ENCODE peak calls at places on chromosomes 7 and 10, in six cellular contexts. T, V, X, H, R and K are unnamed samples.

GRCh38 chr7:50783304-50783703 is 608 bp upstream of the GRB10 start:
- DNase-seq in T (no peak), V (no peak), X (no peak), H (no peak), R (no peak), K (no peak)

GRCh38 chr10:100806356-100806645 is 60.9 kb downstream of the PAX2 start:
- DNase-seq in T (no peak), V (no peak), X (no peak), H (no peak), R (no peak), K (no peak)

GRCh38 chr7:76515999-76516443 is 5.7 kb downstream of the UPK3B start:
- DNase-seq in T (peak), V (no peak), X (no peak), H (peak), R (peak), K (no peak)

GRCh38 chr7:84697506-84697905 is 489.4 kb downstream of the SEMA3D start:
- DNase-seq in T (no peak), V (no peak), X (no peak), H (no peak), R (no peak), K (no peak)

GRCh38 chr10:22740180-22740579 is 25.8 kb upstream of the PIP4K2A start:
- DNase-seq in T (no peak), V (no peak), X (no peak), H (no peak), R (peak), K (no peak)

GRCh38 chr10:17984056-17984455 is 32.3 kb downstream of the SLC39A12 start:
- DNase-seq in T (no peak), V (no peak), X (peak), H (no peak), R (no peak), K (peak)

GRCh38 chr7:42720871-42721835 is 190.7 kb downstream of the C7orf25 start:
- DNase-seq in T (no peak), V (no peak), X (no peak), H (no peak), R (no peak), K (no peak)

GRCh38 chr7:46145412-46145811 is 224.3 kb upstream of the IGFBP3 start:
- DNase-seq in T (peak), V (no peak), X (no peak), H (no peak), R (peak), K (no peak)

GRCh38 chr7:2247141-2247985 is 5.3 kb downstream of the NUDT1 start:
- DNase-seq in T (peak), V (peak), X (no peak), H (peak), R (no peak), K (no peak)

GRCh38 chr7:121401896-121402295 is 5.8 kb upstream of the FAM3C start:
- DNase-seq in T (no peak), V (no peak), X (no peak), H (no peak), R (no peak), K (no peak)

GRCh38 chr7:82481499-82482097 is 38.0 kb upstream of the CACNA2D1 start:
- DNase-seq in T (no peak), V (no peak), X (peak), H (no peak), R (peak), K (peak)

GRCh38 chr7:119033641-119034040 is 809.1 kb downstream of the ANKRD7 start:
- DNase-seq in T (no peak), V (no peak), X (no peak), H (no peak), R (no peak), K (no peak)

DNA sequence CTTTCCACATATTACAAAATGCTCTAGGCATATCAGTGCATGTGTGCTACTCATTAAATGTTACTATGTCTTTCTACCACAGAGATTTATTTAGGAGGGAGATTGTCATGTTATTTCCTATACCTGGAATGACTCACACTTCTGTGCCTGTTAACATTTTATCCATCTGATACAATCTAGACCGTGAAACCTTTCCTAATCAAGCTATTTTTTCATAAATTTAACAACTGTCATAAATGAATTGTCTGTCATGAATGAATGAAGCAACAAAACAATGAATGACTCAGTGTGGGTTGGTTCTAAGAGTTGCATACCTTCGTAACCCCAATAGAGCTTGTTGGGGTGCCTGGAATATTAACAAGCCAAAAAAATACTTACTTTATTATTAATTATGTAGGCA is 554.3 kb downstream of the GRM8 start:
- DNase-seq in T (no peak), V (no peak), X (no peak), H (no peak), R (no peak), K (no peak)
- TF ChIP-seq ATF3 in T (no peak), V (no peak), X (no peak), H (no peak), R (no peak), K (no peak)

DNA sequence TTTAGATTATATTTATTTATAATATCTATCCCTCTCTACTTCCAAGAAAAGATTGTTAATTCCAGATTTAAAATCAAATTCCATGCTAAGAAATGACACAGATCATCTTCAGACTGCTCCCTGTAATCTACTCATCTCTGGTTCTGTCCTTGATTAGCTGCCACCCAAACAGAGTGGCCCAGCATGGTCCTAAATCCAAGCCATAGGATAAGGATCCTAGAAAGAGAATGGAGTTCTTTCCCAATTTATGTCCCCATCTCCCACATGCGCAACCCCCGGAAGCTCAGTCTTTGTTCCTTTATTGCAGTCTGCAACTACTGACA is 23.4 kb upstream of the HDAC9 start:
- DNase-seq in T (no peak), V (no peak), X (no peak), H (no peak), R (no peak), K (no peak)
- TF ChIP-seq ATF3 in T (no peak), V (no peak), X (no peak), H (no peak), R (no peak), K (no peak)

GRCh38 chr7:79691094-79691493 is 237.6 kb upstream of the MAGI2 start:
- DNase-seq in T (no peak), V (no peak), X (no peak), H (no peak), R (no peak), K (no peak)

DNA sequence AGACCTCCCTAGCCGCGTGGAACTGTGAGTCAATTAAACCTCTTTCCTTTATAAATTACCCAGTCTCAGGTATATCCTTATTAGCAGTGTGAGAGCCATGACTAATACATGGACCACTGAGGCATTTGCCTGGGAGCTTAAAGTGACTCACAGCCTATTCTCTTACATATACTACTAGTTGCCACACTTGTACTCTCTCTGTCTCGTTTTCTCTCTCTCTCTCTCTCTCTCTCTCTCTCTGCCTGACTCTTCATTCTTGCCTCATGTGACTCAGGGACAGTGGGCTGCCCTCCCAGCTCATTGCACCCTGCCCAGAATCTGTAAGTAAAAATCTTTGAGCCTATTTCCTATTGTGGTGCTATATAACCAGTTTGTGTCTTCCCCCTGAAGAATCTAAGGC is 238.5 kb upstream of the MAGI2 start:
- DNase-seq in T (no peak), V (no peak), X (no peak), H (no peak), R (no peak), K (no peak)
- TF ChIP-seq ATF3 in T (no peak), V (no peak), X (no peak), H (no peak), R (no peak), K (no peak)

DNA sequence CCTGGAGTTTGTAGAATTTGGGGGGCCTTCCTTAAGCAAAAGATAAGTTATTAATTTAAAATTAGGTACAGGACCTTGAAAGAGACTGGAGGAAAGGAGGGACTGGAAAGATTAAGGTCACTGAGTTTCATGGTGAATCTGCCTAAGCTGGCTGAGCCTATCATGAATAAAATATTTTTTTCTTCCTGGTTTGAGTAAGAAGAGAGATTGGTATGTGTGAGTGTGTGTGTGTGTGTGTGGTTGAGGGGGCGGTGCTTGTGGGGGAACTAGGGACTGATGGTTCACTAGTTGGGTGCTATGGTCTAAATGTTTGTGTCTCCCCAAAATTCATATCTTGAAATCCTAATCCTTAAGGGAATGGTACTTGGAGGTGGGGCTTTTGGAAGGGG is 142.5 kb upstream of the PRKCQ start:
- DNase-seq in T (no peak), V (no peak), X (no peak), H (no peak), R (no peak), K (peak)
- TF ChIP-seq ATF3 in T (no peak), V (no peak), X (no peak), H (no peak), R (no peak), K (no peak)